ENCODE peak calls at places on chromosomes 6 and 20, in six cellular contexts. W is progenitor cell of endocrine pancreas, X is AG08395, Y is pancreas, F is NCI-H1930, H is kidney. T is an unnamed sample.

GRCh38 chr6:149140910-149141290 is 176.6 kb upstream of the TAB2 start:
- DNase-seq in W (no peak), X (no peak), Y (no peak), F (no peak), H (no peak), T (no peak)

GRCh38 chr6:129212081-129212480 is 329.1 kb downstream of the LAMA2 start:
- DNase-seq in W (no peak), X (peak), Y (no peak), F (no peak), H (no peak), T (peak)

GRCh38 chr6:38191418-38191817 is 371.9 kb downstream of the ZFAND3 start:
- DNase-seq in W (no peak), X (no peak), Y (no peak), F (no peak), H (no peak), T (no peak)

GRCh38 chr6:3253597-3253961 is 5.2 kb upstream of the PSMG4 start:
- DNase-seq in W (no peak), X (no peak), Y (no peak), F (no peak), H (peak), T (no peak)

GRCh38 chr6:152630832-152631231 is 6.3 kb downstream of the SYNE1 start:
- DNase-seq in W (no peak), X (no peak), Y (no peak), F (no peak), H (no peak), T (no peak)

GRCh38 chr6:53179961-53180651 is 31.5 kb upstream of the GCM1 start:
- DNase-seq in W (no peak), X (no peak), Y (peak), F (no peak), H (no peak), T (no peak)

GRCh38 chr20:44222969-44223368 is 12.4 kb upstream of the OSER1 start:
- DNase-seq in W (no peak), X (no peak), Y (no peak), F (no peak), H (no peak), T (no peak)

GRCh38 chr20:63070771-63071540 is 64.2 kb upstream of the BHLHE23 start:
- DNase-seq in W (no peak), X (no peak), Y (peak), F (no peak), H (peak), T (no peak)